ENCODE peak calls at places on chromosome 5, in ten cellular contexts. E is psoas muscle; V is GM20000; F is endothelial cell; U is PC-3; B is choroid plexus epithelial cell; L is HFFc6; W is neural crest cell; S is CD4-positive, alpha-beta T cell; Z is tibial artery. A is an unnamed sample.

GRCh38 chr5:78925102-78925876 is 59.8 kb downstream of the ARSB start:
- DNase-seq in Z (no peak), E (no peak), V (no peak), L (no peak), F (no peak), S (no peak), B (peak), W (no peak), U (no peak), A (no peak)

GRCh38 chr5:109349419-109349818 is 60.4 kb downstream of the PJA2 start:
- DNase-seq in B (no peak), S (no peak), Z (no peak), U (no peak), V (no peak), F (no peak), W (no peak), E (no peak), L (no peak), A (no peak)

GRCh38 chr5:34598177-34598794 is 57.8 kb upstream of the RAI14 start:
- DNase-seq in S (no peak), B (peak), V (no peak), L (peak), E (no peak), F (no peak), Z (no peak), U (peak), W (no peak), A (no peak)

GRCh38 chr5:172835246-172836030 is 1.4 kb downstream of the ERGIC1 start:
- DNase-seq in E (no peak), W (no peak), U (no peak), Z (no peak), V (peak), L (no peak), B (peak), F (no peak), S (no peak), A (no peak)

GRCh38 chr5:175922192-175922885 is 45.8 kb downstream of the THOC3 start:
- DNase-seq in U (peak), L (peak), Z (no peak), B (peak), V (no peak), W (no peak), F (no peak), E (no peak), S (no peak), A (no peak)

GRCh38 chr5:110267714-110268113 is 458.8 kb downstream of the TMEM232 start:
- DNase-seq in U (no peak), W (no peak), V (no peak), S (no peak), B (no peak), Z (no peak), E (no peak), L (no peak), F (no peak), A (no peak)

GRCh38 chr5:123582570-123583293 is 70.8 kb downstream of the CSNK1G3 start:
- DNase-seq in E (no peak), Z (no peak), F (no peak), L (no peak), S (no peak), W (no peak), V (no peak), U (peak), B (peak), A (no peak)

GRCh38 chr5:153267506-153267905 is 223.0 kb upstream of the GRIA1 start:
- DNase-seq in Z (no peak), E (no peak), S (no peak), V (no peak), B (no peak), F (no peak), L (no peak), U (peak), W (no peak), A (no peak)

GRCh38 chr5:53123702-53124101 is 14.1 kb upstream of the MOCS2 start:
- DNase-seq in U (peak), F (no peak), V (no peak), W (no peak), E (no peak), S (no peak), B (peak), Z (no peak), L (no peak), A (no peak)

GRCh38 chr5:51109786-51110410 is 273.4 kb upstream of the ISL1 start:
- DNase-seq in Z (no peak), L (no peak), W (no peak), S (no peak), V (no peak), B (no peak), F (no peak), E (no peak), U (no peak), A (no peak)

GRCh38 chr5:77620404-77620803 is 18.1 kb downstream of the OTP start:
- DNase-seq in Z (no peak), V (no peak), F (no peak), L (no peak), W (no peak), B (no peak), S (no peak), U (peak), E (no peak), A (no peak)

GRCh38 chr5:69238760-69239251 is 4.1 kb downstream of the CDK7 start:
- DNase-seq in E (no peak), S (no peak), L (peak), U (peak), V (no peak), B (peak), F (no peak), Z (no peak), W (no peak), A (no peak)

GRCh38 chr5:37054391-37054790 is 177.8 kb downstream of the NIPBL start:
- DNase-seq in B (no peak), U (no peak), S (no peak), F (no peak), Z (no peak), V (no peak), E (no peak), W (no peak), L (no peak), A (no peak)

GRCh38 chr5:17132444-17133083 is 84.9 kb upstream of the BASP1 start:
- DNase-seq in W (no peak), L (peak), Z (no peak), F (no peak), E (no peak), S (no peak), U (peak), B (peak), V (peak), A (no peak)

GRCh38 chr5:77312411-77312810 is 101.9 kb downstream of the PDE8B start:
- DNase-seq in B (peak), U (peak), L (peak), S (no peak), F (no peak), E (no peak), Z (no peak), V (no peak), W (no peak), A (no peak)

GRCh38 chr5:130571076-130571475 is 594.0 kb downstream of the HINT1 start:
- DNase-seq in E (no peak), V (no peak), U (peak), F (no peak), Z (no peak), L (no peak), W (no peak), S (no peak), B (peak), A (no peak)

GRCh38 chr5:25515525-25515924 is 870.7 kb upstream of the CDH10 start:
- DNase-seq in E (no peak), Z (no peak), W (no peak), F (no peak), S (no peak), U (no peak), L (no peak), B (no peak), V (no peak), A (no peak)

GRCh38 chr5:55108651-55109050 is 6.2 kb downstream of the GZMA start:
- DNase-seq in Z (no peak), F (no peak), L (no peak), E (no peak), B (peak), V (no peak), W (no peak), S (no peak), U (no peak), A (no peak)

GRCh38 chr5:20340123-20340522 is 352.1 kb upstream of the CDH18 start:
- DNase-seq in L (no peak), S (no peak), Z (no peak), E (no peak), W (no peak), B (no peak), U (peak), F (no peak), V (no peak), A (no peak)

GRCh38 chr5:76807296-76807695 is 11.5 kb upstream of the F2RL1 start:
- DNase-seq in Z (no peak), V (no peak), B (peak), W (no peak), S (no peak), E (no peak), F (no peak), U (peak), L (peak), A (no peak)

GRCh38 chr5:28766565-28767158 is 1728.3 kb upstream of the CDH9 start:
- DNase-seq in F (peak), E (no peak), S (no peak), L (peak), V (no peak), W (peak), U (peak), Z (no peak), B (peak), A (no peak)

GRCh38 chr5:171617787-171618690 is 167.6 kb upstream of the SMIM23 start:
- DNase-seq in E (no peak), S (no peak), Z (no peak), L (no peak), V (no peak), W (no peak), U (no peak), F (no peak), B (no peak), A (no peak)

GRCh38 chr5:50751064-50751657 is 84.7 kb downstream of the PARP8 start:
- DNase-seq in L (peak), W (no peak), Z (no peak), E (no peak), B (peak), V (peak), F (no peak), S (no peak), U (peak), A (no peak)

GRCh38 chr5:173707392-173707791 is 90.9 kb upstream of the BOD1 start:
- DNase-seq in S (no peak), Z (peak), L (peak), V (peak), W (no peak), F (no peak), E (peak), U (peak), B (peak), A (peak)

GRCh38 chr5:56640763-56641406 is 174.5 kb upstream of the MAP3K1 start:
- DNase-seq in S (no peak), Z (no peak), V (peak), F (no peak), L (no peak), U (no peak), W (no peak), E (peak), B (no peak), A (no peak)

GRCh38 chr5:169149317-169149716 is 151.6 kb downstream of the SLIT3 start:
- DNase-seq in V (no peak), E (no peak), W (peak), U (peak), Z (no peak), B (no peak), L (no peak), S (no peak), F (peak), A (no peak)

GRCh38 chr5:44774279-44774880 is 34.4 kb upstream of the MRPS30 start:
- DNase-seq in S (no peak), V (peak), B (peak), F (no peak), U (peak), Z (no peak), E (no peak), L (peak), W (no peak), A (no peak)

GRCh38 chr5:9833871-9834270 is 203.7 kb upstream of the TAS2R1 start:
- DNase-seq in F (no peak), U (no peak), B (no peak), V (no peak), E (no peak), S (no peak), W (no peak), Z (no peak), L (no peak), A (no peak)

GRCh38 chr5:155936520-155937406 is 390.2 kb upstream of the SGCD start:
- DNase-seq in V (no peak), E (no peak), U (no peak), W (no peak), Z (no peak), F (no peak), B (no peak), S (no peak), L (no peak), A (no peak)

GRCh38 chr5:43543434-43543833 is 13.4 kb downstream of the PAIP1 start:
- DNase-seq in Z (no peak), S (no peak), B (no peak), F (no peak), W (no peak), U (no peak), V (no peak), E (no peak), L (no peak), A (no peak)

GRCh38 chr5:142378737-142379365 is 54.0 kb upstream of the SPRY4 start:
- DNase-seq in W (no peak), S (no peak), F (no peak), B (no peak), L (no peak), U (no peak), V (no peak), E (no peak), Z (no peak), A (no peak)

GRCh38 chr5:179371123-179371515 is 25.9 kb upstream of the ADAMTS2 start:
- DNase-seq in B (no peak), W (no peak), U (no peak), L (peak), Z (no peak), S (no peak), F (no peak), E (no peak), V (no peak), A (no peak)

GRCh38 chr5:138352071-138352721 is at the start of gene KDM3B:
- DNase-seq in F (peak), W (peak), L (peak), U (peak), E (peak), Z (peak), S (peak), B (peak), V (peak), A (peak)

GRCh38 chr5:167570431-167570830 is 721.0 kb upstream of the WWC1 start:
- DNase-seq in L (no peak), E (no peak), W (no peak), B (no peak), U (no peak), S (no peak), V (no peak), Z (no peak), F (no peak), A (no peak)

GRCh38 chr5:72846483-72846882 is 30.0 kb downstream of the TNPO1 start:
- DNase-seq in Z (no peak), F (no peak), W (no peak), V (no peak), E (no peak), S (no peak), B (no peak), L (no peak), U (no peak), A (no peak)

GRCh38 chr5:72845889-72846288 is 29.4 kb downstream of the TNPO1 start:
- DNase-seq in B (peak), U (no peak), V (no peak), Z (no peak), S (no peak), F (no peak), E (no peak), L (no peak), W (no peak), A (no peak)

GRCh38 chr5:72841756-72842535 is 25.5 kb downstream of the TNPO1 start:
- DNase-seq in E (no peak), S (no peak), U (peak), W (no peak), B (no peak), Z (no peak), F (no peak), V (no peak), L (peak), A (no peak)

GRCh38 chr5:72844218-72844603 is 27.8 kb downstream of the TNPO1 start:
- DNase-seq in L (no peak), S (no peak), Z (no peak), U (no peak), E (no peak), V (no peak), W (no peak), F (no peak), B (no peak), A (no peak)

DNA sequence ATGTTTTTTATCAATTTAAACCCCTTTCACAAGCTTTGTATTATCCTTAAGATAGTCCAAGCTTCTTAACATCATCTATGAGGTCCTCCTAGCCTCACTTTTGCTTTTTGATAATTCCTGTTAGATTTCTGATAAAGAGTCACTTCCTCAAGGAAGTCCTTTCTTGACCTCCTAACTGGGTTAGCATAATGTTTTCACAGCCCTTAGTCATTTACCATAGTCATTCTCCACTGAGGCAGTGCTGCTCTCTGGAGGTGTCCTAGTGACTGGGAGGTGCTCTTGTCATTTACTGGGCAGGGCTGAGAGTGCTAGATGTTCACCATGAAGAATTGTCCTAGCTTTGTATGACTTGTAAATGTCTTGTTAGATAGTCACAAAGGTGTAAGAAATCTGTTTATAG is 26.4 kb downstream of the TNPO1 start:
- DNase-seq in S (no peak), V (no peak), U (peak), W (no peak), Z (no peak), B (peak), L (peak), E (no peak), F (no peak), A (no peak)
- TF ChIP-seq CTCF in S (no peak), V (no peak), U (no peak), W (no peak), Z (no peak), B (no peak), L (peak), E (no peak), F (no peak), A (no peak)

GRCh38 chr5:140870221-140871201 is 1.8 kb downstream of the PCDHA11 start:
- DNase-seq in F (no peak), B (no peak), V (no peak), Z (no peak), U (no peak), L (no peak), S (no peak), E (no peak), W (no peak), A (no peak)

GRCh38 chr5:140869555-140869886 is 764 bp downstream of the PCDHA11 start:
- DNase-seq in L (no peak), W (no peak), E (no peak), F (no peak), V (no peak), B (no peak), S (no peak), U (no peak), Z (no peak), A (no peak)

DNA sequence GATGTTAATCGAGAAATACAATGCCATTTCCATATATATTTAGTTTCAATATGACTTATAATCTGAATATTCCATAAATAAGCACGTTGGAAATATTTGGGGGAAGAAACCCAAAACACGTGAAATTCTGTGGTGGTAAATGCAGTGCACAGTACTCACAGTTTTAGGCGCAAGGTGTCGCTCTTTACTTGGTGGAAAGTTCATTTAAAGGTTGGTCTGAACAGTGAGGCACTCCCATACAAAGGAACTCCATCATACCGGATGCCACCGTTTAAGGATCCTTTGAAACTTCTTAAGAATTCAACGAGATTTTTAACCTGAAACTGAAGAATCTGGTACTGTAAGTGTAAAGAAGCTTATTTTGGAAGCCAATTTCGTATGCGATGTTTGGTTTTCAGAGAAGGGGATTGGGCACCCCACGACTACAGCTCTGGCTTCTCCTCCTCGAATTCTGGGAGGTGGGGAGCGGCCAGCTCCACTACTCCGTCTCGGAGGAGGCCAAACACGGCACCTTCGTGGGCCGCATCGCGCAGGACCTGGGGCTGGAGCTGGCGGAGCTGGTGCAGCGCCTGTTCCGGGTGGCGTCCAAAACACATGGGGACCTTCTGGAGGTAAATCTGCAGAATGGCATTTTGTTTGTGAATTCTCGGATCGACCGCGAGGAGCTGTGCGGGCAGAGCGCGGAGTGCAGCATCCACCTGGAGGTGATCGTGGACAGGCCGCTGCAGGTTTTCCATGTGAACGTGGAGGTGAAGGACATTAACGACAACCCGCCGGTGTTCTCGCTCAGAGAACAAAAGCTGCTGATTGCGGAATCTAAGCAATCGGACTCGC is at the start of gene PCDHA11:
- DNase-seq in S (no peak), F (peak), B (no peak), V (no peak), L (no peak), E (no peak), W (peak), U (no peak), Z (no peak), A (no peak)
- TF ChIP-seq CTCF in S (no peak), F (peak), B (no peak), V (no peak), L (no peak), E (no peak), W (peak), U (peak), Z (no peak), A (no peak)

DNA sequence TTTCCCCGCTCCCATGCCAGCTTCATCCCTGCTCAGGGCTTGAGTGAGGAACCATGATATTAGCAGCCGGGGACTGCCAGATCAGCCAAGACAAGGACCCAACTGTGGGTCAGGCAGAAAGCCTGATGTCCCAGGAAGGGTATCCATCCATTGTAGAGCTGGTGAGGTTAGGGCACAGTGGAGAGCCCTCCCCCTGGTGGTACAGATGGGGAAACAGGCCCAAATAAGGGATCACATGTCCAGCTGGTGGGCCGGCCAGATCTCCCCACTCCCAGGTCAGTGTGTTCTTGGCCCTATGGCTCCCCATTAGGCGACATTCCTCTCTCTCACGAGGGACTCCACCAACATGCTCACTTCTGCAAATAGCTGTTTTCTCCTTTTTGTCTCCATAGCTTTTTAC is 9.0 kb downstream of the CDX1 start:
- DNase-seq in U (peak), V (peak), E (no peak), B (peak), F (peak), W (no peak), Z (no peak), L (peak), S (no peak), A (no peak)
- TF ChIP-seq CTCF in U (peak), V (peak), E (peak), B (peak), F (peak), W (peak), Z (peak), L (peak), S (no peak), A (no peak)

DNA sequence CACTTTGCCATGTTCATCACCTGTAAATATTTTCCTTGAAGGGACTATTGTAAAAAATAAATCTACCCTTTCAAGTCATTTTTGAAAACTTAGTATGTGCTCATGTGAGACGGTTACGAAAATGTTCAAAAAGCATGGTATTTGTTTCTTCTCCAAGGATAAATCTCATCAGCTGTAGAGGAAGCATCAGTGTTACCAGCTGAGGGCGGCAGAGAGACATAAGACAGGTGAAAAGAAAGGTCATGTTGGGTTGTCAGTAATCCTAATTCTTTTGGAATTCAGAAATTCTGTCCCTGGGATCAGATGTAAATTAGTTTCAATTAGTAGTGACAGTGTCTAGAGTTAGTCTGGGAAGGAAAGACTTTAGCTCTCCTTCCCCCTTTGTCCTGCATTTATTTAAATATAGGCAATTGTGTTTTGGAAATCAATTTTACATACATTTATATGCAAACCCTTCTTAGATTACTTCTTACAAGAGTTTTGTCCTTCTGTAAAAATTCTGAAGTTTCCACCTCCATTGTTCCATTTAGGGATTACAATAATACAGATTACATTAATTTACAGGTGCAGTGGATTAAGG is 791.9 kb upstream of the CDH6 start:
- DNase-seq in U (peak), F (peak), B (peak), E (no peak), L (no peak), Z (no peak), V (no peak), S (no peak), W (peak), A (no peak)
- TF ChIP-seq CTCF in U (peak), F (peak), B (peak), E (no peak), L (peak), Z (peak), V (no peak), S (no peak), W (peak), A (no peak)

A was measured in activated B cell treated with CpG ODN at 0.5 μM for 24 hours.